ENCODE peak calls at places on chromosomes 6 and 20, in ten cellular contexts. One of them, this sample, is unnamed.

GRCh38 chr6:40930555-40930954 is 108.5 kb downstream of the UNC5CL start:
- DNase-seq in amniotic epithelial cell: peak
- DNase-seq in HuH-7: peak
- DNase-seq in T1000: no peak
- DNase-seq in pulmonary artery endothelial cell: no peak
- DNase-seq in WTC11: no peak
- DNase-seq in cardiac muscle cell: no peak
- DNase-seq in nephron progenitor cell: no peak
- DNase-seq in stimulated activated CD4-positive, alpha-beta T cell treated with anti-CD3 and anti-CD28 coated beads, Interleukin-1b, Interleukin-23, amount 100 ng/mL, for 1 hour: no peak
- DNase-seq in activated CD4-positive, alpha-beta T cell treated with anti-CD3 and anti-CD28 coated beads for 4 hours: no peak
- DNase-seq in this sample: peak

GRCh38 chr6:35050988-35051330 is 90.2 kb downstream of the TCP11 start:
- DNase-seq in T1000: no peak
- DNase-seq in pulmonary artery endothelial cell: no peak
- DNase-seq in nephron progenitor cell: no peak
- DNase-seq in WTC11: no peak
- DNase-seq in stimulated activated CD4-positive, alpha-beta T cell treated with anti-CD3 and anti-CD28 coated beads, Interleukin-1b, Interleukin-23, amount 100 ng/mL, for 1 hour: no peak
- DNase-seq in cardiac muscle cell: no peak
- DNase-seq in amniotic epithelial cell: no peak
- DNase-seq in HuH-7: no peak
- DNase-seq in activated CD4-positive, alpha-beta T cell treated with anti-CD3 and anti-CD28 coated beads for 4 hours: no peak
- DNase-seq in this sample: no peak

GRCh38 chr6:31541059-31541657 is 645 bp downstream of the DDX39B start:
- DNase-seq in HuH-7: no peak
- DNase-seq in WTC11: no peak
- DNase-seq in T1000: no peak
- DNase-seq in stimulated activated CD4-positive, alpha-beta T cell treated with anti-CD3 and anti-CD28 coated beads, Interleukin-1b, Interleukin-23, amount 100 ng/mL, for 1 hour: no peak
- DNase-seq in pulmonary artery endothelial cell: no peak
- DNase-seq in activated CD4-positive, alpha-beta T cell treated with anti-CD3 and anti-CD28 coated beads for 4 hours: peak
- DNase-seq in cardiac muscle cell: peak
- DNase-seq in nephron progenitor cell: peak
- DNase-seq in amniotic epithelial cell: peak
- DNase-seq in this sample: peak

GRCh38 chr6:7691021-7691420 is 34.9 kb upstream of the BMP6 start:
- DNase-seq in activated CD4-positive, alpha-beta T cell treated with anti-CD3 and anti-CD28 coated beads for 4 hours: no peak
- DNase-seq in T1000: no peak
- DNase-seq in WTC11: no peak
- DNase-seq in stimulated activated CD4-positive, alpha-beta T cell treated with anti-CD3 and anti-CD28 coated beads, Interleukin-1b, Interleukin-23, amount 100 ng/mL, for 1 hour: no peak
- DNase-seq in nephron progenitor cell: no peak
- DNase-seq in amniotic epithelial cell: no peak
- DNase-seq in cardiac muscle cell: no peak
- DNase-seq in pulmonary artery endothelial cell: no peak
- DNase-seq in HuH-7: no peak
- DNase-seq in this sample: no peak

GRCh38 chr20:35497780-35498189 is 31.7 kb downstream of the C20orf173 start:
- DNase-seq in stimulated activated CD4-positive, alpha-beta T cell treated with anti-CD3 and anti-CD28 coated beads, Interleukin-1b, Interleukin-23, amount 100 ng/mL, for 1 hour: no peak
- DNase-seq in HuH-7: no peak
- DNase-seq in amniotic epithelial cell: no peak
- DNase-seq in cardiac muscle cell: no peak
- DNase-seq in T1000: no peak
- DNase-seq in activated CD4-positive, alpha-beta T cell treated with anti-CD3 and anti-CD28 coated beads for 4 hours: no peak
- DNase-seq in nephron progenitor cell: no peak
- DNase-seq in WTC11: no peak
- DNase-seq in pulmonary artery endothelial cell: no peak
- DNase-seq in this sample: no peak

GRCh38 chr20:52269327-52269726 is 77.7 kb upstream of the ZFP64 start:
- DNase-seq in WTC11: no peak
- DNase-seq in stimulated activated CD4-positive, alpha-beta T cell treated with anti-CD3 and anti-CD28 coated beads, Interleukin-1b, Interleukin-23, amount 100 ng/mL, for 1 hour: no peak
- DNase-seq in T1000: no peak
- DNase-seq in nephron progenitor cell: no peak
- DNase-seq in activated CD4-positive, alpha-beta T cell treated with anti-CD3 and anti-CD28 coated beads for 4 hours: no peak
- DNase-seq in HuH-7: no peak
- DNase-seq in pulmonary artery endothelial cell: no peak
- DNase-seq in cardiac muscle cell: no peak
- DNase-seq in amniotic epithelial cell: no peak
- DNase-seq in this sample: no peak

GRCh38 chr6:25166955-25167753 is 112.0 kb upstream of the CARMIL1 start:
- DNase-seq in HuH-7: no peak
- DNase-seq in pulmonary artery endothelial cell: no peak
- DNase-seq in cardiac muscle cell: no peak
- DNase-seq in activated CD4-positive, alpha-beta T cell treated with anti-CD3 and anti-CD28 coated beads for 4 hours: no peak
- DNase-seq in T1000: no peak
- DNase-seq in nephron progenitor cell: no peak
- DNase-seq in amniotic epithelial cell: no peak
- DNase-seq in stimulated activated CD4-positive, alpha-beta T cell treated with anti-CD3 and anti-CD28 coated beads, Interleukin-1b, Interleukin-23, amount 100 ng/mL, for 1 hour: no peak
- DNase-seq in WTC11: no peak
- DNase-seq in this sample: no peak

GRCh38 chr6:10587694-10588392 is 66.7 kb downstream of the GCNT2 start:
- DNase-seq in T1000: no peak
- DNase-seq in pulmonary artery endothelial cell: no peak
- DNase-seq in stimulated activated CD4-positive, alpha-beta T cell treated with anti-CD3 and anti-CD28 coated beads, Interleukin-1b, Interleukin-23, amount 100 ng/mL, for 1 hour: no peak
- DNase-seq in HuH-7: no peak
- DNase-seq in nephron progenitor cell: no peak
- DNase-seq in WTC11: no peak
- DNase-seq in activated CD4-positive, alpha-beta T cell treated with anti-CD3 and anti-CD28 coated beads for 4 hours: no peak
- DNase-seq in amniotic epithelial cell: no peak
- DNase-seq in cardiac muscle cell: peak
- DNase-seq in this sample: no peak

GRCh38 chr6:166031275-166031674 is 136.4 kb downstream of the TBXT start:
- DNase-seq in activated CD4-positive, alpha-beta T cell treated with anti-CD3 and anti-CD28 coated beads for 4 hours: no peak
- DNase-seq in stimulated activated CD4-positive, alpha-beta T cell treated with anti-CD3 and anti-CD28 coated beads, Interleukin-1b, Interleukin-23, amount 100 ng/mL, for 1 hour: no peak
- DNase-seq in HuH-7: no peak
- DNase-seq in WTC11: no peak
- DNase-seq in amniotic epithelial cell: no peak
- DNase-seq in nephron progenitor cell: no peak
- DNase-seq in cardiac muscle cell: no peak
- DNase-seq in T1000: no peak
- DNase-seq in pulmonary artery endothelial cell: no peak
- DNase-seq in this sample: no peak

GRCh38 chr20:62063601-62063980 is 2.1 kb downstream of the TAF4 start:
- DNase-seq in cardiac muscle cell: peak
- DNase-seq in WTC11: no peak
- DNase-seq in amniotic epithelial cell: peak
- DNase-seq in activated CD4-positive, alpha-beta T cell treated with anti-CD3 and anti-CD28 coated beads for 4 hours: no peak
- DNase-seq in HuH-7: no peak
- DNase-seq in nephron progenitor cell: peak
- DNase-seq in T1000: no peak
- DNase-seq in stimulated activated CD4-positive, alpha-beta T cell treated with anti-CD3 and anti-CD28 coated beads, Interleukin-1b, Interleukin-23, amount 100 ng/mL, for 1 hour: no peak
- DNase-seq in pulmonary artery endothelial cell: no peak
- DNase-seq in this sample: peak

GRCh38 chr6:1013656-1014430 is 298.1 kb upstream of the FOXQ1 start:
- DNase-seq in nephron progenitor cell: no peak
- DNase-seq in amniotic epithelial cell: no peak
- DNase-seq in stimulated activated CD4-positive, alpha-beta T cell treated with anti-CD3 and anti-CD28 coated beads, Interleukin-1b, Interleukin-23, amount 100 ng/mL, for 1 hour: no peak
- DNase-seq in cardiac muscle cell: no peak
- DNase-seq in activated CD4-positive, alpha-beta T cell treated with anti-CD3 and anti-CD28 coated beads for 4 hours: no peak
- DNase-seq in WTC11: no peak
- DNase-seq in T1000: no peak
- DNase-seq in HuH-7: no peak
- DNase-seq in pulmonary artery endothelial cell: no peak
- DNase-seq in this sample: no peak

GRCh38 chr6:109447878-109448555 is 7.5 kb downstream of the SMPD2 start:
- DNase-seq in HuH-7: no peak
- DNase-seq in cardiac muscle cell: no peak
- DNase-seq in amniotic epithelial cell: peak
- DNase-seq in activated CD4-positive, alpha-beta T cell treated with anti-CD3 and anti-CD28 coated beads for 4 hours: no peak
- DNase-seq in T1000: no peak
- DNase-seq in nephron progenitor cell: no peak
- DNase-seq in stimulated activated CD4-positive, alpha-beta T cell treated with anti-CD3 and anti-CD28 coated beads, Interleukin-1b, Interleukin-23, amount 100 ng/mL, for 1 hour: no peak
- DNase-seq in pulmonary artery endothelial cell: no peak
- DNase-seq in WTC11: no peak
- DNase-seq in this sample: peak

GRCh38 chr6:19052219-19052618 is 665.1 kb downstream of the RNF144B start:
- DNase-seq in activated CD4-positive, alpha-beta T cell treated with anti-CD3 and anti-CD28 coated beads for 4 hours: no peak
- DNase-seq in pulmonary artery endothelial cell: no peak
- DNase-seq in HuH-7: no peak
- DNase-seq in stimulated activated CD4-positive, alpha-beta T cell treated with anti-CD3 and anti-CD28 coated beads, Interleukin-1b, Interleukin-23, amount 100 ng/mL, for 1 hour: no peak
- DNase-seq in T1000: no peak
- DNase-seq in amniotic epithelial cell: peak
- DNase-seq in WTC11: no peak
- DNase-seq in nephron progenitor cell: no peak
- DNase-seq in cardiac muscle cell: no peak
- DNase-seq in this sample: no peak

GRCh38 chr6:19789100-19789805 is 47.9 kb upstream of the ID4 start:
- DNase-seq in HuH-7: no peak
- DNase-seq in nephron progenitor cell: no peak
- DNase-seq in activated CD4-positive, alpha-beta T cell treated with anti-CD3 and anti-CD28 coated beads for 4 hours: no peak
- DNase-seq in T1000: no peak
- DNase-seq in pulmonary artery endothelial cell: no peak
- DNase-seq in stimulated activated CD4-positive, alpha-beta T cell treated with anti-CD3 and anti-CD28 coated beads, Interleukin-1b, Interleukin-23, amount 100 ng/mL, for 1 hour: no peak
- DNase-seq in amniotic epithelial cell: peak
- DNase-seq in WTC11: no peak
- DNase-seq in cardiac muscle cell: no peak
- DNase-seq in this sample: peak

GRCh38 chr6:41294463-41294862 is 8.0 kb upstream of the TREM1 start:
- DNase-seq in stimulated activated CD4-positive, alpha-beta T cell treated with anti-CD3 and anti-CD28 coated beads, Interleukin-1b, Interleukin-23, amount 100 ng/mL, for 1 hour: no peak
- DNase-seq in nephron progenitor cell: peak
- DNase-seq in pulmonary artery endothelial cell: no peak
- DNase-seq in HuH-7: no peak
- DNase-seq in amniotic epithelial cell: no peak
- DNase-seq in activated CD4-positive, alpha-beta T cell treated with anti-CD3 and anti-CD28 coated beads for 4 hours: no peak
- DNase-seq in cardiac muscle cell: no peak
- DNase-seq in T1000: no peak
- DNase-seq in WTC11: no peak
- DNase-seq in this sample: no peak

This sample was measured in GM23338.